ENCODE peak calls at places on chromosomes 13 and 19, in six cellular contexts. H is thyroid gland, K is heart right ventricle, I is fibroblast of lung, C is cardiac muscle cell, X is astrocyte of the spinal cord. P is an unnamed sample.

GRCh38 chr19:45781282-45782161 is 768 bp downstream of the DMPK start:
- DNase-seq in H (peak), K (no peak), I (no peak), C (no peak), X (no peak), P (no peak)

GRCh38 chr19:49344516-49345423 is 9.6 kb downstream of the CD37 start:
- DNase-seq in H (no peak), K (no peak), I (no peak), C (no peak), X (no peak), P (peak)

GRCh38 chr19:47740866-47741519 is 4.4 kb upstream of the NOP53 start:
- DNase-seq in H (no peak), K (no peak), I (no peak), C (no peak), X (no peak), P (no peak)

GRCh38 chr19:38115264-38115802 is 108.7 kb downstream of the DPF1 start:
- DNase-seq in H (no peak), K (no peak), I (no peak), C (no peak), X (no peak), P (no peak)

GRCh38 chr19:16605115-16605514 is 22.9 kb downstream of the MED26 start:
- DNase-seq in H (no peak), K (no peak), I (no peak), C (no peak), X (no peak), P (no peak)

GRCh38 chr19:1104452-1105216 is 840 bp downstream of the GPX4 start:
- DNase-seq in H (peak), K (peak), I (peak), C (peak), X (peak), P (peak)

GRCh38 chr13:113367771-113368170 is 3.8 kb upstream of the GRTP1 start:
- DNase-seq in H (peak), K (no peak), I (no peak), C (no peak), X (no peak), P (no peak)

GRCh38 chr13:36920612-36921185 is 661 bp upstream of the SMAD9 start:
- DNase-seq in H (peak), K (no peak), I (peak), C (no peak), X (no peak), P (no peak)

GRCh38 chr13:36912983-36913382 is 7.1 kb downstream of the SMAD9 start:
- DNase-seq in H (no peak), K (no peak), I (no peak), C (no peak), X (no peak), P (no peak)

GRCh38 chr19:17076539-17076919 is 952 bp downstream of the MYO9B start:
- DNase-seq in H (peak), K (no peak), I (no peak), C (no peak), X (no peak), P (no peak)

GRCh38 chr13:66014757-66015156 is 1215.4 kb downstream of the PCDH9 start:
- DNase-seq in H (no peak), K (no peak), I (no peak), C (no peak), X (no peak), P (no peak)

GRCh38 chr13:97945342-97945741 is 8.1 kb upstream of the IPO5 start:
- DNase-seq in H (no peak), K (no peak), I (peak), C (no peak), X (peak), P (no peak)

GRCh38 chr19:9672893-9673292 is 2.0 kb downstream of the ZNF562 start:
- DNase-seq in H (no peak), K (no peak), I (no peak), C (no peak), X (no peak), P (no peak)

GRCh38 chr19:48806818-48807589 is 3.8 kb downstream of the BCAT2 start:
- DNase-seq in H (no peak), K (no peak), I (peak), C (peak), X (no peak), P (no peak)

GRCh38 chr13:44826586-44827350 is 162.5 kb downstream of the NUFIP1 start:
- DNase-seq in H (no peak), K (no peak), I (no peak), C (no peak), X (no peak), P (no peak)

GRCh38 chr13:52906122-52906903 is 57.9 kb upstream of the PCDH8 start:
- DNase-seq in H (no peak), K (no peak), I (no peak), C (no peak), X (no peak), P (no peak)

GRCh38 chr19:37979547-37980082 is 72.6 kb downstream of the SIPA1L3 start:
- DNase-seq in H (peak), K (no peak), I (peak), C (no peak), X (no peak), P (no peak)

GRCh38 chr19:57088125-57088524 is 31.7 kb upstream of the USP29 start:
- DNase-seq in H (no peak), K (no peak), I (no peak), C (no peak), X (no peak), P (no peak)

GRCh38 chr13:112744306-112745021 is 54.6 kb downstream of the ATP11A start:
- DNase-seq in H (peak), K (no peak), I (peak), C (peak), X (no peak), P (no peak)

GRCh38 chr13:113160983-113161382 is 2.5 kb downstream of the PROZ start:
- DNase-seq in H (no peak), K (no peak), I (no peak), C (no peak), X (no peak), P (no peak)

GRCh38 chr19:43809762-43810696 is 7.8 kb upstream of the LYPD5 start:
- DNase-seq in H (no peak), K (no peak), I (peak), C (peak), X (peak), P (no peak)

GRCh38 chr13:74135306-74136088 is 1.3 kb upstream of the KLF12 start:
- DNase-seq in H (peak), K (peak), I (peak), C (peak), X (peak), P (peak)

GRCh38 chr13:38530492-38530891 is 156.4 kb upstream of the FREM2 start:
- DNase-seq in H (peak), K (no peak), I (peak), C (peak), X (peak), P (no peak)

GRCh38 chr13:88526186-88526852 is 855.1 kb downstream of the SLITRK5 start:
- DNase-seq in H (no peak), K (no peak), I (no peak), C (no peak), X (no peak), P (no peak)

GRCh38 chr19:37218592-37218935 is 550 bp downstream of the ZNF383 start:
- DNase-seq in H (no peak), K (no peak), I (peak), C (no peak), X (peak), P (peak)

GRCh38 chr13:79901336-79901735 is 420.4 kb downstream of the NDFIP2 start:
- DNase-seq in H (no peak), K (no peak), I (peak), C (peak), X (no peak), P (no peak)

GRCh38 chr19:872266-872951 is 12.9 kb downstream of the CFD start:
- DNase-seq in H (no peak), K (peak), I (peak), C (peak), X (peak), P (no peak)

GRCh38 chr19:49338691-49339363 is 3.6 kb downstream of the CD37 start:
- DNase-seq in H (peak), K (peak), I (peak), C (peak), X (peak), P (no peak)

GRCh38 chr19:3398114-3398899 is 31.9 kb downstream of the NFIC start:
- DNase-seq in H (peak), K (peak), I (peak), C (peak), X (peak), P (no peak)

GRCh38 chr19:50036905-50037304 is 11.1 kb downstream of the ZNF473 start:
- DNase-seq in H (no peak), K (no peak), I (no peak), C (no peak), X (no peak), P (no peak)

GRCh38 chr13:52001120-52001731 is 10.0 kb downstream of the ATP7B start:
- DNase-seq in H (no peak), K (no peak), I (peak), C (peak), X (peak), P (no peak)

GRCh38 chr13:35891486-35891885 is 239.7 kb downstream of the DCLK1 start:
- DNase-seq in H (no peak), K (no peak), I (no peak), C (no peak), X (no peak), P (no peak)

GRCh38 chr19:2820112-2820702 is 539 bp downstream of the ZNF554 start:
- DNase-seq in H (peak), K (no peak), I (no peak), C (no peak), X (no peak), P (peak)

GRCh38 chr19:18895828-18896341 is at the start of gene CERS1:
- DNase-seq in H (no peak), K (no peak), I (peak), C (no peak), X (no peak), P (no peak)

GRCh38 chr19:35497406-35497805 is 7.1 kb upstream of the KRTDAP start:
- DNase-seq in H (no peak), K (no peak), I (no peak), C (no peak), X (no peak), P (no peak)
- TF ChIP-seq CTCF in H (no peak), K (no peak), I (no peak), C (no peak), X (no peak), P (no peak)

DNA sequence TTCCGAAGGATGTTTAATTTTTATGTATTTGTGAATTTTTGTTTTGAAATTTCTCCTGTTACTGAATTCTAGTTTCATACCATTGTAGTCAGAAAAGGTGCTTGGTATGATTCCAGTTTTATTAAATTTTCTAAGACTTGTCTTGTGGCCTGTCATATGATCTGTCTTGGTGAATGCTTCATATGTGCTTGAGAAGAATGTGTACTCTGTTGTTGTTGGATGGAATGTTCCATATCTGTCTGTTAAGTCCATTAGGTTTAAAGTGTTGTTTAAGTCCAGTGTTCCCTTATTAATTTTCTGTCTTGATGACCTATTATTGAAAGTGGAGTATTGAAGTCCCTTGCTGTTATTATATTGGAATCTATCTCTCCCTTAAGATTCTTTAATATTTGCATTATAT is 273.9 kb downstream of the ATP8A2 start:
- DNase-seq in H (no peak), K (no peak), I (no peak), C (no peak), X (no peak), P (no peak)
- TF ChIP-seq CTCF in H (no peak), K (no peak), I (no peak), C (no peak), X (no peak), P (no peak)

GRCh38 chr13:102697264-102697663 is 2.4 kb upstream of the METTL21C start:
- DNase-seq in H (no peak), K (no peak), I (no peak), C (no peak), X (no peak), P (no peak)
- TF ChIP-seq CTCF in H (no peak), K (no peak), I (no peak), C (no peak), X (no peak), P (no peak)

GRCh38 chr19:6482343-6482686 is 728 bp upstream of the DENND1C start:
- DNase-seq in H (no peak), K (no peak), I (no peak), C (no peak), X (no peak), P (no peak)

GRCh38 chr19:6479836-6480398 is 1.7 kb downstream of the DENND1C start:
- DNase-seq in H (no peak), K (no peak), I (no peak), C (no peak), X (no peak), P (no peak)

GRCh38 chr19:6480843-6481415 is 658 bp downstream of the DENND1C start:
- DNase-seq in H (no peak), K (no peak), I (no peak), C (no peak), X (no peak), P (peak)

GRCh38 chr19:6483235-6483634 is 1.6 kb upstream of the DENND1C start:
- DNase-seq in H (no peak), K (no peak), I (no peak), C (no peak), X (no peak), P (no peak)

GRCh38 chr19:6481541-6482342 is at the start of gene DENND1C:
- DNase-seq in H (no peak), K (no peak), I (no peak), C (peak), X (no peak), P (peak)
- TF ChIP-seq CTCF in H (no peak), K (peak), I (peak), C (peak), X (peak), P (peak)

GRCh38 chr13:58542530-58542929 is 911.0 kb downstream of the PCDH17 start:
- DNase-seq in H (no peak), K (no peak), I (no peak), C (no peak), X (no peak), P (no peak)
- TF ChIP-seq CTCF in H (no peak), K (no peak), I (no peak), C (no peak), X (no peak), P (no peak)

DNA sequence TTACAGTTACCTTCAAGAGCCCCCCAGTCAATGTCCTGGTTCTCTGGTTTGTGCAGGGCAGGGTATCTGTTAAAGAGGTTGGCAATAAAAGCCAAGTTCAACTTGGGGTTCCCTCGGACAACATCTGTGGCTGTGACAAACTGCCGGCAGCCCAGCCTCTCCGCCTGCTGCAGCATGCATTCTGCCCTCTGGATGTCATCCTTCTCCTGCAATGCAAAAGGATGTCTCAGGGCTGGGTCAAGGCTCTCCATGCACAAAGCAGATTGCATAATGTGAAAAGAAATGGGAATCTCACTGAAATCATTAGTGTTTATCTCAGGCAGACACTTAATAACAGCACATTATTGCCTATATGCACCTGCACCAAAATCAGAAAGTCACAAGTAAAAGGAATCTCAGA is 35.1 kb downstream of the LCP1 start:
- DNase-seq in H (no peak), K (no peak), I (no peak), C (peak), X (no peak), P (no peak)
- TF ChIP-seq CTCF in H (no peak), K (no peak), I (peak), C (peak), X (no peak), P (no peak)

DNA sequence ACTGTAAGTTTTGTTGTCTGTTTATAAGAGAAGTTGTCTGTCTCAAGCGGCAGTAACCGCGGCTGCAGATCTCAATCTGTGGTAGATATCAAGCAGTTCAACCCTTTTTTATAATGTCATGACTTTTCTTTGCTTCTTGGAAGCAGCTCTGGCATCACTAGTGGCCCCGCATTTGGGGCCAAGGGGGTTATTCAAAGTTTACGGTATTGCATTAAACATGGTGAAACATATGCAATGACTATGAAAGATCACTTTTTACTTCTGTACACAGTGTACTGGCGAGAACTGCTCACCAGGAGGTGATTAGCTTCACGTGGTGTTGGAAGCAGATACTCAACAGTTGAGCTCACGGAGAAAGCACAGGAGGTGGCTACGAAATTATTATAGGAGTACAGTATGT is 4.6 kb upstream of the FFAR3 start:
- DNase-seq in H (no peak), K (no peak), I (no peak), C (peak), X (no peak), P (no peak)
- TF ChIP-seq CTCF in H (no peak), K (no peak), I (peak), C (peak), X (no peak), P (no peak)

GRCh38 chr19:31110331-31110730 is 238.9 kb downstream of the TSHZ3 start:
- DNase-seq in H (no peak), K (no peak), I (peak), C (peak), X (peak), P (no peak)
- TF ChIP-seq CTCF in H (no peak), K (peak), I (peak), C (peak), X (peak), P (no peak)

GRCh38 chr13:105144020-105144419 is 1391.4 kb downstream of the EFNB2 start:
- DNase-seq in H (no peak), K (no peak), I (no peak), C (no peak), X (no peak), P (no peak)

GRCh38 chr13:105135852-105136251 is 1399.6 kb downstream of the EFNB2 start:
- DNase-seq in H (no peak), K (no peak), I (peak), C (peak), X (no peak), P (no peak)

GRCh38 chr13:105142556-105142955 is 1392.9 kb downstream of the EFNB2 start:
- DNase-seq in H (no peak), K (no peak), I (no peak), C (no peak), X (no peak), P (no peak)

GRCh38 chr13:105139048-105139379 is 1396.4 kb downstream of the EFNB2 start:
- DNase-seq in H (no peak), K (no peak), I (no peak), C (no peak), X (no peak), P (no peak)

GRCh38 chr13:105139380-105140285 is 1395.8 kb downstream of the EFNB2 start:
- DNase-seq in H (peak), K (peak), I (peak), C (peak), X (peak), P (peak)
- TF ChIP-seq CTCF in H (no peak), K (no peak), I (peak), C (peak), X (no peak), P (peak)

DNA sequence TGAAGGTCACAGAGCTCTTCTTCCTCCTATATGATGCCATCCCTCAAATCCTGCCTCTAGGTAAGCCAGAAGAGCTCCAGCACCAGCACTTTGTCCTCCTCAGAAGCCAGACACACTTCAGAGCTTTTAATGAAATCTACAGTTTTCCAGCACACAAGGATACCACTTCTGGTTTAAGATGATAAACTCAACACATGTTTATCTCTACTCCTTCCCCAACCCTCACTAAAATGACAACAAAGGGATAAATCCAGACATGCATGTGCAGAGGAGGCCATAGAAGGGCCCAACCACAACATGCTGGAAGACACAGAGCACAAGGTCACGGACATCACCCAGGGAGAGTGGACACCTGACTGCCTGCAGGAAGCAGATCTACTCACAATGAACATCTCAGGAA is 195.3 kb downstream of the USP12 start:
- DNase-seq in H (no peak), K (no peak), I (no peak), C (no peak), X (no peak), P (no peak)
- TF ChIP-seq CTCF in H (no peak), K (no peak), I (no peak), C (no peak), X (no peak), P (no peak)

P was measured in natural killer cell.